ENCODE peak calls at places on chromosomes 1 and 21, in five cellular contexts. H is activated CD8-positive, alpha-beta T cell treated with anti-CD3 and anti-CD28 coated beads, Interleukin-2, amount 10 ng/mL, durations not matched to agents 7 days and 5 days; V is T-helper 1 cell; R is GM06990; X is EH. W is an unnamed sample.

GRCh38 chr1:226443033-226443432 is 35.1 kb upstream of the PARP1 start:
- DNase-seq in H (no peak), V (no peak), R (no peak), X (no peak), W (no peak)

GRCh38 chr1:75712306-75712705 is 12.2 kb upstream of the ACADM start:
- DNase-seq in H (no peak), V (no peak), R (no peak), X (peak; percentile 34), W (no peak)

GRCh38 chr1:91018006-91018405 is 3.8 kb downstream of the ZNF644 start:
- DNase-seq in H (no peak), V (no peak), R (no peak), X (no peak), W (no peak)

GRCh38 chr1:198850196-198850595 is 211.4 kb downstream of the PTPRC start:
- DNase-seq in H (no peak), V (no peak), R (no peak), X (no peak), W (no peak)

GRCh38 chr1:228933753-228934152 is 198.5 kb downstream of the RHOU start:
- DNase-seq in H (no peak), V (no peak), R (no peak), X (no peak), W (no peak)

GRCh38 chr1:20376880-20377494 is 86.3 kb downstream of the VWA5B1 start:
- DNase-seq in H (peak; percentile 65), V (peak; percentile 29), R (peak; percentile 33), X (peak; percentile 52), W (peak; percentile 49)

GRCh38 chr21:37266515-37267221 is 466 bp downstream of the VPS26C start:
- DNase-seq in H (no peak), V (no peak), R (no peak), X (peak; percentile 48), W (no peak)

GRCh38 chr1:229412056-229412455 is 21.8 kb downstream of the ACTA1 start:
- DNase-seq in H (no peak), V (no peak), R (no peak), X (no peak), W (no peak)

GRCh38 chr1:172640146-172640545 is 18.8 kb upstream of the FASLG start:
- DNase-seq in H (no peak), V (no peak), R (no peak), X (peak; percentile 30), W (no peak)

GRCh38 chr1:226656201-226656600 is 82.9 kb downstream of the ITPKB start:
- DNase-seq in H (no peak), V (no peak), R (no peak), X (no peak), W (no peak)

GRCh38 chr1:54950361-54951163 is 29.9 kb upstream of the TMEM61 start:
- DNase-seq in H (peak; percentile 76), V (no peak), R (peak; percentile 36), X (peak; percentile 86), W (peak; percentile 62)

GRCh38 chr21:29148535-29148934 is 18.1 kb downstream of the MAP3K7CL start:
- DNase-seq in H (peak; percentile 52), V (no peak), R (no peak), X (peak; percentile 82), W (peak; percentile 68)

GRCh38 chr1:97867127-97867526 is 53.7 kb downstream of the DPYD start:
- DNase-seq in H (no peak), V (no peak), R (no peak), X (no peak), W (no peak)

GRCh38 chr21:15517394-15517793 is 212.4 kb upstream of the USP25 start:
- DNase-seq in H (no peak), V (no peak), R (no peak), X (no peak), W (no peak)

GRCh38 chr1:211336161-211336560 is 9.5 kb downstream of the TRAF5 start:
- DNase-seq in H (peak; percentile 20), V (no peak), R (no peak), X (no peak), W (no peak)

GRCh38 chr1:199335496-199335895 is 692.0 kb upstream of the NR5A2 start:
- DNase-seq in H (no peak), V (no peak), R (no peak), X (peak; percentile 19), W (no peak)

GRCh38 chr21:41477641-41478318 is 30.2 kb downstream of the TMPRSS2 start:
- DNase-seq in H (peak; percentile 28), V (no peak), R (no peak), X (no peak), W (peak; percentile 61)

GRCh38 chr1:27609618-27610240 is 5.8 kb upstream of the AHDC1 start:
- DNase-seq in H (no peak), V (no peak), R (no peak), X (no peak), W (peak; percentile 15)

GRCh38 chr1:28056129-28056925 is 32.1 kb downstream of the EYA3 start:
- DNase-seq in H (peak; percentile 66), V (peak; percentile 17), R (peak; percentile 43), X (no peak), W (no peak)

GRCh38 chr1:156391701-156392100 is 22.7 kb downstream of the RHBG start:
- DNase-seq in H (no peak), V (no peak), R (no peak), X (no peak), W (no peak)

GRCh38 chr21:39634507-39634906 is 21.8 kb downstream of the B3GALT5 start:
- DNase-seq in H (no peak), V (no peak), R (no peak), X (no peak), W (no peak)

GRCh38 chr1:183069562-183070216 is 46.5 kb downstream of the LAMC1 start:
- DNase-seq in H (no peak), V (no peak), R (no peak), X (peak; percentile 40), W (no peak)

GRCh38 chr1:68791800-68792199 is 294.9 kb upstream of the DEPDC1 start:
- DNase-seq in H (no peak), V (no peak), R (no peak), X (no peak), W (no peak)

GRCh38 chr1:9126511-9126910 is 2.4 kb downstream of the GPR157 start:
- DNase-seq in H (no peak), V (no peak), R (no peak), X (no peak), W (no peak)

GRCh38 chr1:86207323-86207722 is 50.8 kb upstream of the COL24A1 start:
- DNase-seq in H (no peak), V (no peak), R (no peak), X (peak; percentile 94), W (no peak)

GRCh38 chr1:228141082-228141870 is 1.2 kb downstream of the GUK1 start:
- DNase-seq in H (peak; percentile 62), V (peak; percentile 16), R (peak; percentile 39), X (peak; percentile 64), W (peak; percentile 74)

GRCh38 chr1:200880212-200880611 is 7.4 kb downstream of the GPR25 start:
- DNase-seq in H (no peak), V (no peak), R (peak; percentile 63), X (no peak), W (no peak)

GRCh38 chr1:76269175-76269574 is 194.6 kb downstream of the ST6GALNAC3 start:
- DNase-seq in H (peak; percentile 34), V (no peak), R (no peak), X (peak; percentile 30), W (no peak)

GRCh38 chr1:169727307-169727706 is 6.6 kb downstream of the SELE start:
- DNase-seq in H (no peak), V (no peak), R (no peak), X (no peak), W (no peak)

W was measured in DND-41.